ENCODE peak calls at places on chromosomes 6 and 20, in six cellular contexts. Y is MM.1S, L is mammary epithelial cell, U is fibroblast of lung, H is heart right ventricle, G is cardiac muscle cell. W is an unnamed sample.

GRCh38 chr6:160050022-160050421 is 71.6 kb upstream of the SLC22A1 start:
- DNase-seq in Y (no peak), L (no peak), U (no peak), H (no peak), G (no peak), W (no peak)

GRCh38 chr6:111033628-111034289 is 51.9 kb downstream of the RPF2 start:
- DNase-seq in Y (no peak), L (no peak), U (no peak), H (no peak), G (no peak), W (no peak)

GRCh38 chr6:133710826-133711225 is 178.1 kb upstream of the TCF21 start:
- DNase-seq in Y (no peak), L (peak; percentile 38), U (no peak), H (no peak), G (no peak), W (no peak)

GRCh38 chr6:3750324-3751018 is 1.0 kb downstream of the PXDC1 start:
- DNase-seq in Y (no peak), L (peak; percentile 71), U (peak; percentile 74), H (peak; percentile 90), G (peak; percentile 82), W (no peak)

GRCh38 chr20:41635158-41635557 is 17.0 kb upstream of the CHD6 start:
- DNase-seq in Y (no peak), L (no peak), U (no peak), H (no peak), G (no peak), W (no peak)

GRCh38 chr6:96907498-96907897 is 9.8 kb upstream of the NDUFAF4 start:
- DNase-seq in Y (peak; percentile 20), L (no peak), U (peak; percentile 32), H (no peak), G (peak; percentile 51), W (no peak)

GRCh38 chr6:81753709-81754678 is 1.5 kb upstream of the TENT5A start:
- DNase-seq in Y (peak; percentile 70), L (peak; percentile 36), U (peak; percentile 61), H (peak; percentile 89), G (peak; percentile 71), W (peak; percentile 89)

GRCh38 chr6:127381384-127381783 is 38.0 kb upstream of the ECHDC1 start:
- DNase-seq in Y (no peak), L (no peak), U (no peak), H (no peak), G (no peak), W (no peak)

GRCh38 chr20:46349742-46350056 is 41.4 kb upstream of the CDH22 start:
- DNase-seq in Y (no peak), L (no peak), U (no peak), H (no peak), G (no peak), W (no peak)

GRCh38 chr6:107124934-107125348 is 9.6 kb upstream of the BEND3 start:
- DNase-seq in Y (peak; percentile 74), L (no peak), U (no peak), H (no peak), G (no peak), W (no peak)

GRCh38 chr6:137819740-137820139 is 47.3 kb upstream of the TNFAIP3 start:
- DNase-seq in Y (no peak), L (no peak), U (no peak), H (no peak), G (no peak), W (no peak)

GRCh38 chr6:35583893-35584688 is 71.4 kb upstream of the TULP1 start:
- DNase-seq in Y (peak; percentile 81), L (peak; percentile 65), U (peak; percentile 84), H (peak; percentile 81), G (peak; percentile 84), W (peak; percentile 71)

DNA sequence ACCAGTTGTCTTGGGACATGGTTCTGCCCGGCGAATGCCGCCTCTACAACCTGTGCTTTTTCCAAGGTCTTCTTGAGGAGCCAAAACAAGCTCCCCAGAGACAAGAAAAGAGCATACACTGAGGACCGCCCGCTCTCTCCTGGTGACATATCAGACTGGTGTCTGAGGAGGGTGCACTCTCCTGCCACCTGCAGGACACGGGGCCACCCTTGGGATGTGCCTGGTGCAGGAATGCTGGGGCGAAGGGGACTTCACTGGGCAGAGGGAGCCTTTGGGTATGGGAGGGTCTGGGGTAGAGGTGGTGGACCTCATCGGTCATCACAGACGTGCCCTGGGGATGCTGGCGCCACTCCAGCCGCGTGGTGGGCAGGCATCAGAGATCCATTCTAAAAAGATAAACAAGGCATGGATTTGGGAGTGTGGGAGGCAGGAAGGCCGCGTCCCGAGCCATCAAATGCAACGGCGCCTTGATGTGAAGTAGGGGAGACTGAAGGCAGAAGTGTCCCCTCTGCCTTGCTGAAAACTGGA is 163.3 kb downstream of the CD83 start:
- DNase-seq in Y (no peak), L (no peak), U (no peak), H (no peak), G (no peak), W (no peak)
- TF ChIP-seq CTCF in Y (no peak), L (no peak), U (no peak), H (no peak), G (no peak), W (no peak)

GRCh38 chr6:131803007-131803769 is 4.6 kb upstream of the ENPP1 start:
- DNase-seq in Y (no peak), L (no peak), U (no peak), H (no peak), G (no peak), W (no peak)

GRCh38 chr6:131807321-131807643 is 538 bp upstream of the ENPP1 start:
- DNase-seq in Y (peak; percentile 16), L (no peak), U (no peak), H (no peak), G (no peak), W (no peak)

GRCh38 chr6:131808460-131809269 is 845 bp downstream of the ENPP1 start:
- DNase-seq in Y (no peak), L (no peak), U (no peak), H (no peak), G (no peak), W (no peak)

GRCh38 chr6:131811510-131811909 is 3.7 kb downstream of the ENPP1 start:
- DNase-seq in Y (no peak), L (no peak), U (no peak), H (no peak), G (no peak), W (no peak)

GRCh38 chr6:131807644-131808459 is at the start of gene ENPP1:
- DNase-seq in Y (peak; percentile 91), L (peak; percentile 39), U (peak; percentile 74), H (peak; percentile 78), G (peak; percentile 64), W (peak; percentile 32)
- H3K27ac ChIP-seq in Y (peak within 1 kb of the TSS; percentile 55), L (no peak within 1 kb of the TSS), U (no peak within 1 kb of the TSS), H (peak within 1 kb of the TSS; percentile 60), G (no peak within 1 kb of the TSS), W (no peak within 1 kb of the TSS)

DNA sequence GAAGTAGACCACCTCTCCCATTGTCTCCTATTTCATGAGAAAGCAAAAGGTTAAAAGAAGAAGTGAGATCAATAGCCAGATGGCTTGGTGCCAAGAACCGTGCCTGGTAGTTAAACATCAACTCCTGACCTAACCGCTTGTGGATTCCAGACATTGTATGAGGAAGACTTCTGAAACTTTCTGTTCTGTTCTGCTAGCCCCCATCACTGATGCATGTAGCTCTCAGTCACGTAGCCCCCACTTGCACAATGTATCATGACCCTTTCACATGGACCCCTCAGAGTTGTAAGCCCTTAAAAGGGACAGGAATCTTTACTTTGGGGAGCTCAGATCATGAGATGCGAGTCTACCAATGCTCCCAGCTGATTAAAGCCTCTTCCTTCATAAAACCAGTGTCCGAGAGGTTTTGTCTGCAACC is 301.2 kb downstream of the RNGTT start:
- DNase-seq in Y (no peak), L (no peak), U (no peak), H (no peak), G (no peak), W (no peak)
- H3K9me3 ChIP-seq in Y (no peaks in the 10 kb centered on the region), L (no peaks in the 10 kb centered on the region), U (no peaks in the 10 kb centered on the region), H (peaks cover 65% of the 10 kb centered on the region), G (no peaks in the 10 kb centered on the region), W (peaks cover 48% of the 10 kb centered on the region)

DNA sequence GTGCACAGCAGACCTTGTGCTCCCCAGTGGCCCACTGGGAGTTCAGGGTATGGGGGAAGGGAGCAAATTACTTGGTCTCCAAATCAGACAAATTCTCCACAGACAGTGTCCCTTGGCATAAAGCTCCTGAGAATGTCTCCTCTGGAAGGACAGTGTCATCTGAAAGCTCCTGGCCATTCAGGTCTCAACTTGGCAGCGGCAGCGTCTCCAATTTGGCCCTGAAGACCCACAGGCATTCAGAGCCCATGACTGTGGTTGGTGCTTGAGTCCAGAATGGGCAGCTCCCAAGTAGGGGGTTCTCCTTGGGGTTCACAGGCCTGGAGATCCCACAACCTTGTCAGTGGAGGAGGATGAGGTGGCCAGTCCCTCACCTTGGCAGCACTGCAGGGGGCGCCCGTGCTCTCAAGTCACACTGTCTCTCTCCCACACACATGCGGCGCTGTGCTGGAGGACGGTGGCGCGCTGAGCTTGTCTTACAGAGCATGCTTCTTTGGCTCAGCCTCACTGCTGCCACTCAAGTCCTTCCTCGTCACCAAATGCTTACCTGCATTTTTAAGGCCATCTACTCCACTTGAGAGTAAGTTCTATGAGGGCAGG is 20.7 kb downstream of the DYNLRB1 start:
- DNase-seq in Y (peak; percentile 18), L (no peak), U (peak; percentile 25), H (peak; percentile 61), G (peak; percentile 52), W (no peak)
- TF ChIP-seq CTCF in Y (peak; percentile 42), L (peak; percentile 35), U (peak; percentile 36), H (peak; percentile 47), G (peak; percentile 54), W (peak; percentile 14)

GRCh38 chr6:113632220-113632864 is 224.8 kb upstream of the MARCKS start:
- DNase-seq in Y (peak; percentile 55), L (peak; percentile 99), U (peak; percentile 80), H (peak; percentile 40), G (peak; percentile 91), W (no peak)
- H3K27ac ChIP-seq in Y (peak overlapping the region; percentile 98), L (peak overlapping the region; percentile 96), U (peak overlapping the region; percentile 64), H (peak overlapping the region; percentile 32), G (no peak overlapping the region), W (no peak overlapping the region)